ENCODE peak calls at places on chromosomes 12 and 14, in eight cellular contexts. One of them, this sample, is unnamed.

GRCh38 chr14:37230551-37231194 is 32.9 kb downstream of the MIPOL1 start:
- DNase-seq in mucosa of descending colon: no peak
- DNase-seq in left ventricle myocardium inferior: no peak
- DNase-seq in colonic mucosa: no peak
- DNase-seq in uterus: no peak
- DNase-seq in fibroblast of lung: peak; percentile 84
- DNase-seq in IMR-90: peak; percentile 77
- DNase-seq in ovary: no peak
- DNase-seq in this sample: peak; percentile 73

GRCh38 chr14:20499881-20500280 is 5.5 kb upstream of the RNASE10 start:
- DNase-seq in left ventricle myocardium inferior: no peak
- DNase-seq in uterus: no peak
- DNase-seq in fibroblast of lung: no peak
- DNase-seq in colonic mucosa: no peak
- DNase-seq in IMR-90: no peak
- DNase-seq in ovary: no peak
- DNase-seq in mucosa of descending colon: no peak
- DNase-seq in this sample: no peak

GRCh38 chr14:80037349-80037748 is 174.0 kb downstream of the DIO2 start:
- DNase-seq in ovary: no peak
- DNase-seq in mucosa of descending colon: no peak
- DNase-seq in colonic mucosa: no peak
- DNase-seq in IMR-90: no peak
- DNase-seq in uterus: no peak
- DNase-seq in fibroblast of lung: no peak
- DNase-seq in left ventricle myocardium inferior: no peak
- DNase-seq in this sample: no peak

GRCh38 chr12:8987589-8988205 is 1.6 kb upstream of the KLRG1 start:
- DNase-seq in left ventricle myocardium inferior: no peak
- DNase-seq in IMR-90: no peak
- DNase-seq in mucosa of descending colon: no peak
- DNase-seq in colonic mucosa: no peak
- DNase-seq in ovary: no peak
- DNase-seq in uterus: no peak
- DNase-seq in fibroblast of lung: no peak
- DNase-seq in this sample: no peak

GRCh38 chr14:105294142-105294597 is 6.6 kb downstream of the BRF1 start:
- DNase-seq in fibroblast of lung: no peak
- DNase-seq in uterus: no peak
- DNase-seq in ovary: no peak
- DNase-seq in left ventricle myocardium inferior: peak; percentile 82
- DNase-seq in IMR-90: peak; percentile 50
- DNase-seq in colonic mucosa: no peak
- DNase-seq in mucosa of descending colon: no peak
- DNase-seq in this sample: no peak

GRCh38 chr12:5768880-5769199 is 176.2 kb downstream of the ANO2 start:
- DNase-seq in mucosa of descending colon: no peak
- DNase-seq in uterus: no peak
- DNase-seq in IMR-90: no peak
- DNase-seq in fibroblast of lung: no peak
- DNase-seq in colonic mucosa: no peak
- DNase-seq in left ventricle myocardium inferior: no peak
- DNase-seq in ovary: no peak
- DNase-seq in this sample: no peak

GRCh38 chr12:80553316-80553715 is 109.3 kb downstream of the PTPRQ start:
- DNase-seq in IMR-90: peak; percentile 93
- DNase-seq in fibroblast of lung: peak; percentile 94
- DNase-seq in left ventricle myocardium inferior: no peak
- DNase-seq in uterus: no peak
- DNase-seq in mucosa of descending colon: no peak
- DNase-seq in colonic mucosa: no peak
- DNase-seq in ovary: no peak
- DNase-seq in this sample: peak; percentile 83

GRCh38 chr12:20184514-20184913 is 183.8 kb upstream of the PDE3A start:
- DNase-seq in fibroblast of lung: no peak
- DNase-seq in IMR-90: no peak
- DNase-seq in uterus: no peak
- DNase-seq in left ventricle myocardium inferior: no peak
- DNase-seq in colonic mucosa: no peak
- DNase-seq in ovary: no peak
- DNase-seq in mucosa of descending colon: no peak
- DNase-seq in this sample: no peak

GRCh38 chr12:66387067-66387466 is 84.8 kb downstream of the HELB start:
- DNase-seq in colonic mucosa: no peak
- DNase-seq in IMR-90: no peak
- DNase-seq in mucosa of descending colon: no peak
- DNase-seq in ovary: no peak
- DNase-seq in uterus: no peak
- DNase-seq in fibroblast of lung: no peak
- DNase-seq in left ventricle myocardium inferior: no peak
- DNase-seq in this sample: no peak

GRCh38 chr12:49651855-49652254 is 28.5 kb downstream of the PRPF40B start:
- DNase-seq in ovary: no peak
- DNase-seq in colonic mucosa: no peak
- DNase-seq in mucosa of descending colon: no peak
- DNase-seq in uterus: no peak
- DNase-seq in left ventricle myocardium inferior: no peak
- DNase-seq in fibroblast of lung: no peak
- DNase-seq in IMR-90: no peak
- DNase-seq in this sample: no peak
- TF ChIP-seq CTCF in ovary: no peak
- TF ChIP-seq CTCF in colonic mucosa: no peak
- TF ChIP-seq CTCF in mucosa of descending colon: no peak
- TF ChIP-seq CTCF in uterus: no peak
- TF ChIP-seq CTCF in left ventricle myocardium inferior: no peak
- TF ChIP-seq CTCF in fibroblast of lung: no peak
- TF ChIP-seq CTCF in IMR-90: no peak
- TF ChIP-seq CTCF in this sample: no peak

GRCh38 chr12:52766351-52767019 is 10.7 kb downstream of the KRT76 start:
- DNase-seq in colonic mucosa: no peak
- DNase-seq in fibroblast of lung: no peak
- DNase-seq in ovary: no peak
- DNase-seq in left ventricle myocardium inferior: no peak
- DNase-seq in IMR-90: no peak
- DNase-seq in uterus: no peak
- DNase-seq in mucosa of descending colon: no peak
- DNase-seq in this sample: no peak

GRCh38 chr12:52765702-52766101 is 11.4 kb downstream of the KRT76 start:
- DNase-seq in fibroblast of lung: no peak
- DNase-seq in uterus: no peak
- DNase-seq in colonic mucosa: no peak
- DNase-seq in ovary: no peak
- DNase-seq in left ventricle myocardium inferior: no peak
- DNase-seq in IMR-90: no peak
- DNase-seq in mucosa of descending colon: no peak
- DNase-seq in this sample: no peak

GRCh38 chr12:52767020-52767379 is 10.1 kb downstream of the KRT76 start:
- DNase-seq in IMR-90: no peak
- DNase-seq in ovary: no peak
- DNase-seq in left ventricle myocardium inferior: no peak
- DNase-seq in mucosa of descending colon: no peak
- DNase-seq in fibroblast of lung: no peak
- DNase-seq in uterus: no peak
- DNase-seq in colonic mucosa: no peak
- DNase-seq in this sample: no peak

GRCh38 chr12:52768479-52769200 is 8.5 kb downstream of the KRT76 start:
- DNase-seq in ovary: no peak
- DNase-seq in colonic mucosa: no peak
- DNase-seq in mucosa of descending colon: no peak
- DNase-seq in left ventricle myocardium inferior: no peak
- DNase-seq in uterus: no peak
- DNase-seq in IMR-90: no peak
- DNase-seq in fibroblast of lung: no peak
- DNase-seq in this sample: no peak

GRCh38 chr12:52767427-52767826 is 9.7 kb downstream of the KRT76 start:
- DNase-seq in colonic mucosa: no peak
- DNase-seq in left ventricle myocardium inferior: no peak
- DNase-seq in uterus: no peak
- DNase-seq in IMR-90: no peak
- DNase-seq in fibroblast of lung: no peak
- DNase-seq in mucosa of descending colon: no peak
- DNase-seq in ovary: no peak
- DNase-seq in this sample: no peak
- H3K36me3 ChIP-seq in colonic mucosa: no peaks in the 10 kb centered on the region
- H3K36me3 ChIP-seq in left ventricle myocardium inferior: no peaks in the 10 kb centered on the region
- H3K36me3 ChIP-seq in uterus: no peaks in the 10 kb centered on the region
- H3K36me3 ChIP-seq in IMR-90: no peaks in the 10 kb centered on the region
- H3K36me3 ChIP-seq in fibroblast of lung: no peaks in the 10 kb centered on the region
- H3K36me3 ChIP-seq in mucosa of descending colon: no peaks in the 10 kb centered on the region
- H3K36me3 ChIP-seq in ovary: no peaks in the 10 kb centered on the region
- H3K36me3 ChIP-seq in this sample: no peaks in the 10 kb centered on the region

DNA sequence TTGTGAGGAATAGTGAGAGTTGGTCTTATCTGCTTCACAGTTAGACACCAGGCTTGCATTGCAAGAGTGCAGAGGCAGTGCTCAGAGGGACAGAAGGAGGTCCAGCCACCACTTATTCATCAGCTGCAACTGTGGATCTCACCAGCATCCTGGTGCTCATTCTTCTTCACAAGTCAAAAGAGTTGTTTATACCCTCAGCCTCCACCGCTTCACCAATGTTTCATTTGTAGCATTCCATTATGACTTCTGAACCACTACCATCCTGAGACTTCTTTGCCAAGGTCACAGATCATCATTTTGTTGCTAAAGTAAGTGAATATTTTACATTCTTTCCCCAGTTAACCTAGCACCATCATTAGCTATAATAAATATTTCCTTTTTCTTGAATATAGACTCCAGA is 230.5 kb upstream of the KITLG start:
- DNase-seq in ovary: no peak
- DNase-seq in left ventricle myocardium inferior: no peak
- DNase-seq in mucosa of descending colon: no peak
- DNase-seq in uterus: no peak
- DNase-seq in colonic mucosa: no peak
- DNase-seq in fibroblast of lung: no peak
- DNase-seq in IMR-90: peak; percentile 31
- DNase-seq in this sample: no peak
- H3K4me3 ChIP-seq in ovary: no peak overlapping the region
- H3K4me3 ChIP-seq in left ventricle myocardium inferior: no peak overlapping the region
- H3K4me3 ChIP-seq in mucosa of descending colon: no peak overlapping the region
- H3K4me3 ChIP-seq in uterus: no peak overlapping the region
- H3K4me3 ChIP-seq in colonic mucosa: no peak overlapping the region
- H3K4me3 ChIP-seq in fibroblast of lung: no peak overlapping the region
- H3K4me3 ChIP-seq in IMR-90: no peak overlapping the region
- H3K4me3 ChIP-seq in this sample: no peak overlapping the region

GRCh38 chr12:95217377-95218163 is at the start of the genes FGD6 and VEZT:
- DNase-seq in left ventricle myocardium inferior: peak; percentile 98
- DNase-seq in colonic mucosa: peak; percentile 99
- DNase-seq in mucosa of descending colon: peak; percentile 99
- DNase-seq in ovary: peak; percentile 99
- DNase-seq in IMR-90: peak; percentile 99
- DNase-seq in uterus: peak; percentile 99
- DNase-seq in fibroblast of lung: peak; percentile 99
- DNase-seq in this sample: peak; percentile 97
- TF ChIP-seq CTCF in left ventricle myocardium inferior: peak; percentile 68
- TF ChIP-seq CTCF in colonic mucosa: peak; percentile 37
- TF ChIP-seq CTCF in mucosa of descending colon: peak; percentile 52
- TF ChIP-seq CTCF in ovary: no peak
- TF ChIP-seq CTCF in IMR-90: peak; percentile 87
- TF ChIP-seq CTCF in uterus: peak; percentile 69
- TF ChIP-seq CTCF in fibroblast of lung: peak; percentile 56
- TF ChIP-seq CTCF in this sample: peak; percentile 71

GRCh38 chr14:75018684-75019083 is 16.0 kb downstream of the EIF2B2 start:
- DNase-seq in uterus: no peak
- DNase-seq in fibroblast of lung: no peak
- DNase-seq in left ventricle myocardium inferior: no peak
- DNase-seq in IMR-90: no peak
- DNase-seq in colonic mucosa: peak; percentile 41
- DNase-seq in ovary: no peak
- DNase-seq in mucosa of descending colon: no peak
- DNase-seq in this sample: peak; percentile 55
- H3K36me3 ChIP-seq in uterus: no peaks in the 10 kb centered on the region
- H3K36me3 ChIP-seq in fibroblast of lung: peaks cover 12% of the 10 kb centered on the region
- H3K36me3 ChIP-seq in left ventricle myocardium inferior: peaks cover 89% of the 10 kb centered on the region
- H3K36me3 ChIP-seq in IMR-90: peaks cover 14% of the 10 kb centered on the region
- H3K36me3 ChIP-seq in colonic mucosa: peaks cover 17% of the 10 kb centered on the region
- H3K36me3 ChIP-seq in ovary: no peaks in the 10 kb centered on the region
- H3K36me3 ChIP-seq in mucosa of descending colon: no peaks in the 10 kb centered on the region
- H3K36me3 ChIP-seq in this sample: peaks cover 13% of the 10 kb centered on the region

GRCh38 chr14:70048313-70048654 is 140.5 kb downstream of the SLC8A3 start:
- DNase-seq in fibroblast of lung: no peak
- DNase-seq in ovary: no peak
- DNase-seq in IMR-90: no peak
- DNase-seq in mucosa of descending colon: no peak
- DNase-seq in left ventricle myocardium inferior: no peak
- DNase-seq in uterus: no peak
- DNase-seq in colonic mucosa: no peak
- DNase-seq in this sample: no peak

GRCh38 chr14:70045296-70045695 is 143.5 kb downstream of the SLC8A3 start:
- DNase-seq in IMR-90: no peak
- DNase-seq in ovary: no peak
- DNase-seq in fibroblast of lung: no peak
- DNase-seq in colonic mucosa: no peak
- DNase-seq in uterus: no peak
- DNase-seq in left ventricle myocardium inferior: no peak
- DNase-seq in mucosa of descending colon: no peak
- DNase-seq in this sample: peak; percentile 41

GRCh38 chr14:70047598-70048312 is 141.0 kb downstream of the SLC8A3 start:
- DNase-seq in ovary: no peak
- DNase-seq in left ventricle myocardium inferior: no peak
- DNase-seq in colonic mucosa: no peak
- DNase-seq in IMR-90: no peak
- DNase-seq in mucosa of descending colon: no peak
- DNase-seq in uterus: no peak
- DNase-seq in fibroblast of lung: no peak
- DNase-seq in this sample: peak; percentile 42

GRCh38 chr14:70045715-70046535 is 142.8 kb downstream of the SLC8A3 start:
- DNase-seq in ovary: peak; percentile 44
- DNase-seq in colonic mucosa: peak; percentile 85
- DNase-seq in fibroblast of lung: peak; percentile 44
- DNase-seq in mucosa of descending colon: peak; percentile 80
- DNase-seq in left ventricle myocardium inferior: peak; percentile 51
- DNase-seq in IMR-90: peak; percentile 48
- DNase-seq in uterus: no peak
- DNase-seq in this sample: peak; percentile 61
- H3K4me3 ChIP-seq in ovary: no peak overlapping the region
- H3K4me3 ChIP-seq in colonic mucosa: no peak overlapping the region
- H3K4me3 ChIP-seq in fibroblast of lung: no peak overlapping the region
- H3K4me3 ChIP-seq in mucosa of descending colon: no peak overlapping the region
- H3K4me3 ChIP-seq in left ventricle myocardium inferior: no peak overlapping the region
- H3K4me3 ChIP-seq in IMR-90: no peak overlapping the region
- H3K4me3 ChIP-seq in uterus: no peak overlapping the region
- H3K4me3 ChIP-seq in this sample: no peak overlapping the region

DNA sequence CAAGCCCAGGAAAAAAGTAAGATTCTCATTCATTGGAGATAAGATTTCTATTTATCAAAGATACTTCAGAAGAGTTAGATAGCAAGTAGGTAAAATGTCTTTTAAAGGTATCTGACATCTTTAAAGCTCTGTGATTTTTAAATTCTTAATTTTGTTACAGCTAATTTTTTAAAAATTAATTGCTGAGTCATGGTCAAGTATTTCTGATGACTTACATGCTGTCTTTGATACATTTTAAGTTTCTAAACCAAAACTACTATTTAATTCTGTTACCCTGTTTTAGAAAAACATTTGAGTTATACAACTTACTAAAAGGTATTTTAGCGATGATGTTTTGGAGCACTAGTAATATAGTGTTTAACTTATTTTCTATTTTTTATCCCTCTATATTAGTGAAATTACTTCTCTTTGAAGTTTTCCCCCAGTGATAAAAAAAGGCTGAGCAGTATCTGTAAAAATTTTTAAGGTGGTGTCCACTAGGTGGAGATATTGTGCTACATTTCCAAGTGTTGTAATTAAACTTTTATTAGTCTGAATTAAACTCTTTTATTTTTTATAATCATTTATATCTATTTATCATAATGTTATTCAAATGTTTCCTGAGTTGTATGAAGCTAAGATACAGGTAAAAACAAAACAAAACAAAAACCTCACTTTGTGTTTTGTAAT is 11.5 kb downstream of the ALG10 start:
- DNase-seq in uterus: no peak
- DNase-seq in left ventricle myocardium inferior: no peak
- DNase-seq in ovary: no peak
- DNase-seq in mucosa of descending colon: no peak
- DNase-seq in colonic mucosa: no peak
- DNase-seq in fibroblast of lung: peak; percentile 62
- DNase-seq in IMR-90: peak; percentile 42
- DNase-seq in this sample: peak; percentile 35
- TF ChIP-seq CTCF in uterus: no peak
- TF ChIP-seq CTCF in left ventricle myocardium inferior: peak; percentile 65
- TF ChIP-seq CTCF in ovary: no peak
- TF ChIP-seq CTCF in mucosa of descending colon: peak; percentile 26
- TF ChIP-seq CTCF in colonic mucosa: peak; percentile 57
- TF ChIP-seq CTCF in fibroblast of lung: no peak
- TF ChIP-seq CTCF in IMR-90: peak; percentile 52
- TF ChIP-seq CTCF in this sample: no peak